ENCODE peak calls at places on chromosome 5, in seven cellular contexts. E is amygdala, A is uterus, O is NCI-H187 treated with DMSO at 0.1 percent for 48 hours, Y is astrocyte of the spinal cord, X is neuronal stem cell, R is GOT3. F is an unnamed sample.

GRCh38 chr5:140043508-140043872 is 391 bp upstream of the NRG2 start:
- DNase-seq in R (no peak), A (no peak), Y (no peak), X (no peak), O (no peak), E (peak), F (peak)

GRCh38 chr5:5665225-5666075 is 243.0 kb downstream of the ICE1 start:
- DNase-seq in X (no peak), Y (peak), E (no peak), A (no peak), O (no peak), R (peak), F (no peak)

GRCh38 chr5:130198927-130199326 is 294.7 kb downstream of the CHSY3 start:
- DNase-seq in O (no peak), X (no peak), E (no peak), R (no peak), A (no peak), Y (peak), F (peak)

GRCh38 chr5:67773439-67773988 is 442.0 kb upstream of the PIK3R1 start:
- DNase-seq in Y (peak), X (peak), R (no peak), E (peak), O (no peak), A (no peak), F (no peak)

GRCh38 chr5:149143470-149143869 is 2.2 kb downstream of the ABLIM3 start:
- DNase-seq in A (peak), O (no peak), X (no peak), R (no peak), E (no peak), Y (peak), F (no peak)

GRCh38 chr5:103428411-103428871 is 134.1 kb downstream of the NUDT12 start:
- DNase-seq in O (no peak), Y (peak), A (no peak), X (no peak), E (no peak), R (no peak), F (no peak)

GRCh38 chr5:59587489-59588337 is 305.8 kb downstream of the PDE4D start:
- DNase-seq in E (peak), Y (peak), R (peak), A (peak), X (peak), O (peak), F (no peak)

GRCh38 chr5:84642795-84643194 is 258.1 kb upstream of the EDIL3 start:
- DNase-seq in R (no peak), Y (peak), E (no peak), X (no peak), O (no peak), A (no peak), F (no peak)

GRCh38 chr5:73902327-73903051 is 276.5 kb downstream of the ARHGEF28 start:
- DNase-seq in O (no peak), A (no peak), R (no peak), Y (peak), E (no peak), X (peak), F (peak)